ENCODE peak calls at places on chromosomes 3 and 15, in seven cellular contexts. X is A549, Y is nephron progenitor cell, S is AG09309, I is bronchial epithelial cell, G is uterus, D is Panc1. B is an unnamed sample.

GRCh38 chr3:63228677-63229076 is 49.4 kb upstream of the SYNPR start:
- DNase-seq in X (peak), Y (peak), S (peak), I (peak), G (no peak), D (peak), B (peak)

GRCh38 chr3:112634786-112635541 is 6.0 kb downstream of the CCDC80 start:
- DNase-seq in X (no peak), Y (no peak), S (no peak), I (no peak), G (no peak), D (no peak), B (no peak)

GRCh38 chr15:46039703-46040102 is 404.9 kb downstream of the SQOR start:
- DNase-seq in X (no peak), Y (no peak), S (no peak), I (no peak), G (no peak), D (no peak), B (no peak)

GRCh38 chr3:25665646-25666136 is 984 bp upstream of the TOP2B start:
- DNase-seq in X (no peak), Y (no peak), S (no peak), I (no peak), G (no peak), D (no peak), B (no peak)

GRCh38 chr3:115667175-115668065 is 44.1 kb downstream of the GAP43 start:
- DNase-seq in X (no peak), Y (no peak), S (no peak), I (peak), G (no peak), D (no peak), B (no peak)

GRCh38 chr15:63506537-63507035 is 2.2 kb downstream of the USP3 start:
- DNase-seq in X (no peak), Y (no peak), S (no peak), I (peak), G (no peak), D (no peak), B (no peak)

GRCh38 chr3:126005951-126006350 is 37.0 kb downstream of the ROPN1B start:
- DNase-seq in X (no peak), Y (no peak), S (no peak), I (peak), G (no peak), D (no peak), B (no peak)

GRCh38 chr3:176795897-176796296 is 401.4 kb downstream of the TBL1XR1 start:
- DNase-seq in X (no peak), Y (peak), S (no peak), I (peak), G (no peak), D (no peak), B (no peak)

GRCh38 chr3:174986685-174987084 is 127.6 kb downstream of the NAALADL2 start:
- DNase-seq in X (no peak), Y (no peak), S (no peak), I (no peak), G (no peak), D (no peak), B (no peak)

GRCh38 chr15:66288796-66289195 is 4.6 kb upstream of the DIS3L start:
- DNase-seq in X (no peak), Y (no peak), S (no peak), I (no peak), G (no peak), D (no peak), B (peak)

GRCh38 chr3:29649815-29650547 is 369.1 kb downstream of the RBMS3 start:
- DNase-seq in X (no peak), Y (no peak), S (no peak), I (peak), G (no peak), D (no peak), B (no peak)

GRCh38 chr3:122443090-122443489 is 27.2 kb upstream of the WDR5B start:
- DNase-seq in X (no peak), Y (no peak), S (no peak), I (no peak), G (no peak), D (no peak), B (no peak)

GRCh38 chr15:31228980-31229826 is 97.4 kb upstream of the KLF13 start:
- DNase-seq in X (peak), Y (no peak), S (no peak), I (no peak), G (no peak), D (no peak), B (no peak)

GRCh38 chr15:71385026-71385425 is 269.8 kb downstream of the THSD4 start:
- DNase-seq in X (no peak), Y (no peak), S (no peak), I (no peak), G (no peak), D (no peak), B (no peak)

GRCh38 chr15:65083262-65083701 is 6.7 kb downstream of the KBTBD13 start:
- DNase-seq in X (no peak), Y (peak), S (no peak), I (no peak), G (peak), D (no peak), B (no peak)

GRCh38 chr3:54837964-54838363 is 89.9 kb downstream of the LRTM1 start:
- DNase-seq in X (no peak), Y (no peak), S (no peak), I (no peak), G (no peak), D (no peak), B (no peak)

GRCh38 chr3:64681827-64682226 is 6.0 kb downstream of the ADAMTS9 start:
- DNase-seq in X (no peak), Y (no peak), S (no peak), I (no peak), G (no peak), D (no peak), B (no peak)

GRCh38 chr3:194330160-194330559 is 21.0 kb downstream of the CPN2 start:
- DNase-seq in X (no peak), Y (no peak), S (no peak), I (no peak), G (no peak), D (no peak), B (no peak)

GRCh38 chr15:39597336-39597735 is 16.5 kb downstream of the THBS1 start:
- DNase-seq in X (no peak), Y (no peak), S (no peak), I (peak), G (no peak), D (no peak), B (no peak)

GRCh38 chr3:119624002-119624401 is 26.3 kb downstream of the PLA1A start:
- DNase-seq in X (no peak), Y (no peak), S (no peak), I (no peak), G (no peak), D (no peak), B (no peak)

GRCh38 chr3:165643433-165643824 is 193.8 kb downstream of the BCHE start:
- DNase-seq in X (no peak), Y (no peak), S (no peak), I (peak), G (no peak), D (no peak), B (no peak)

GRCh38 chr15:88267720-88268119 is 11.2 kb upstream of the NTRK3 start:
- DNase-seq in X (no peak), Y (no peak), S (no peak), I (no peak), G (no peak), D (no peak), B (no peak)

GRCh38 chr3:102092617-102093466 is 243.5 kb downstream of the NFKBIZ start:
- DNase-seq in X (no peak), Y (no peak), S (no peak), I (peak), G (no peak), D (no peak), B (no peak)

GRCh38 chr3:127152676-127153505 is 40.0 kb upstream of the PRR23E start:
- DNase-seq in X (no peak), Y (no peak), S (no peak), I (no peak), G (peak), D (no peak), B (no peak)

GRCh38 chr3:191235331-191236314 is 36.6 kb downstream of the OSTN start:
- DNase-seq in X (no peak), Y (no peak), S (no peak), I (no peak), G (no peak), D (no peak), B (no peak)

GRCh38 chr3:64143399-64144130 is 81.7 kb downstream of the PRICKLE2 start:
- DNase-seq in X (no peak), Y (no peak), S (peak), I (peak), G (peak), D (no peak), B (no peak)

GRCh38 chr3:106829206-106829605 is 548.0 kb upstream of the CCDC54 start:
- DNase-seq in X (no peak), Y (no peak), S (no peak), I (no peak), G (no peak), D (no peak), B (no peak)

GRCh38 chr3:171933441-171933840 is 90.3 kb downstream of the TMEM212 start:
- DNase-seq in X (no peak), Y (no peak), S (no peak), I (no peak), G (no peak), D (no peak), B (no peak)

GRCh38 chr15:33985287-33985686 is 17.0 kb downstream of the CHRM5 start:
- DNase-seq in X (no peak), Y (no peak), S (peak), I (peak), G (no peak), D (no peak), B (peak)

GRCh38 chr15:62211348-62211747 is 46.3 kb upstream of the C2CD4B start:
- DNase-seq in X (no peak), Y (no peak), S (no peak), I (no peak), G (no peak), D (no peak), B (no peak)

GRCh38 chr3:124814620-124815421 is 72.3 kb downstream of the ITGB5 start:
- DNase-seq in X (no peak), Y (no peak), S (no peak), I (peak), G (no peak), D (no peak), B (no peak)

GRCh38 chr3:60431599-60431958 is 819.7 kb downstream of the FHIT start:
- DNase-seq in X (no peak), Y (no peak), S (no peak), I (no peak), G (no peak), D (no peak), B (no peak)
- TF ChIP-seq CTCF in X (no peak), Y (no peak), S (peak), I (no peak), G (no peak), D (no peak), B (no peak)

DNA sequence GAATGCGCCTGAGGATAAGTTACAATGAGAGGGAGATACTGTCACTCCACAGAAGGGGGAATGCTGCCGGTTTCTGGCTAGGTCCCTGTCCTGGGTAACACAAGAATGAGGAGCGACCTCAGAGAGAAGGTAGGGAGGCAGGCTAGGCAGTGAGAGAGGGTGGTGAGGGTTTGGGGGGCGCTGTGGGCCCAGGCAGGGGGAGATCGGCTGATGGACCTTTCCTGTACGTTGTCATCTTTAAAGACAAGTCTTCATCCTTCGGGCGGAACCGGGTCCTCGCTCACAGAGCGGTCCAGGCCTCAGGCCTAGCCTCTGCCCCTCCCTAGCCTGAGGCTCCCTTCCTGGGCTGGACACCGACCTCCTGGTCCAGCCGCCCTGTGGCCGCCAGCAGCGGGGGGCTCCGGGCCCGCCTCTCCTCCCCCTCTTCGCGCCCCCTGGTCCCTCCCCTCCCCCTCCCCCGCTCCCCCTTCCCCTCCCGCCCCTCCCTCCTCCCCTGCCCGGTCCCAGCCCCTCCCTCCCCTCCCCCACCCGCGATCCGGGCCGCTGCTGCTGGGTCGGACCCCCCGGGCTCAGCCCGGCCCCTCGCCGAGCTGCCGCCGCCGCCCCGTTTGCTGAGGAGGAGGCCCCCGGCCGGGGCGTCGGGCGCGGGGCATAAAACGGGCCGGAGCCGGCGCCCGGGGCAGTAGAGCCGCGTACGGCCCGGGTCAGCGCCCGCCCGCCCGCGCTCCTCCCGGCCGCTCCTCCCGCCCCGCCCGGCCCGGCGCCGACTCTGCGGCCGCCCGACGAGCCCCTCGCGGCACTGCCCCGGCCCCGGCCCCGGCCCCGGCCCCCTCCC is at the start of gene CHRD:
- DNase-seq in X (no peak), Y (peak), S (no peak), I (no peak), G (peak), D (no peak), B (no peak)
- TF ChIP-seq CTCF in X (no peak), Y (no peak), S (no peak), I (no peak), G (no peak), D (no peak), B (no peak)

GRCh38 chr15:77584691-77585090 is 48.0 kb downstream of the LINGO1 start:
- DNase-seq in X (no peak), Y (no peak), S (no peak), I (no peak), G (no peak), D (no peak), B (no peak)

GRCh38 chr15:77581896-77582569 is 50.7 kb downstream of the LINGO1 start:
- DNase-seq in X (no peak), Y (no peak), S (no peak), I (no peak), G (no peak), D (no peak), B (no peak)

GRCh38 chr15:77582763-77583162 is 49.9 kb downstream of the LINGO1 start:
- DNase-seq in X (no peak), Y (peak), S (no peak), I (no peak), G (no peak), D (no peak), B (no peak)

GRCh38 chr15:77580991-77581682 is 51.6 kb downstream of the LINGO1 start:
- DNase-seq in X (no peak), Y (no peak), S (no peak), I (peak), G (no peak), D (no peak), B (no peak)

DNA sequence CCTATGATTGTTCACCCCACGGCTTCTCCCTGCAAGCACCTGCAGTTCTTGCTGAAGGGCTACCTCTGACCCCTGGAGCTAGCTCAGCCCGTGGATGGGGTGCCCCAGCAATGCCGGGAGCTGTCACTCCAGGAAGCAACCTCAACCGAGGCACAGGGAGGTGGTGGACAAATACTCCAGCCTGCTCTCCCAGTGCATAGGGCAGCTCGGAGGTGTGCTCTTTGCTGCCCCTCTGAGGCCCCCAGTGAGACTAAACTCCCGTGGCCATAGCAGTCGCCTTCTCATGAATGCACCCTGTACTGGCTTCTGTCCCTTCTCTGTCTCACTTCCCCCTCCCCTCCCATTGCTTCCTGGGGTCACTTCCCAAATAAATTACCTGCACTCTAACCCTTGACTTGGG is 48.5 kb downstream of the LINGO1 start:
- DNase-seq in X (no peak), Y (no peak), S (no peak), I (no peak), G (no peak), D (no peak), B (no peak)
- TF ChIP-seq CTCF in X (no peak), Y (peak), S (peak), I (no peak), G (no peak), D (no peak), B (peak)

DNA sequence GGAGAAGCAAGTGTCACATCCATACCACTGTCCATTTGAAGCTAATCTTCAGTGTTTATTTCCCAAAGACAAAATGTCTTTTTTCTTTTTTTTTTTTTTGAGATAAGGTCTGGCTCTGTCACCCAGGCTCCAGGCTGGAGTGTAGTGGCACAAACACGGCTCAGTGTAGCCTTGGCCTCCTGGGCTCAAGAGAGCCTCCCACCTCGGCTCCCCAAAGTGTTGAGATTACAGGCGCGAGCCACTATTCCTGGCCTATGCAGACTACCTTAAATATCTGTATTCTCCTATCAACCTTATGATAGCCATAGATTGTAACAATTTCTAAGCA is 27.7 kb upstream of the VPS33B start:
- DNase-seq in X (no peak), Y (no peak), S (no peak), I (no peak), G (no peak), D (no peak), B (no peak)
- TF ChIP-seq CTCF in X (no peak), Y (no peak), S (no peak), I (no peak), G (no peak), D (no peak), B (no peak)

DNA sequence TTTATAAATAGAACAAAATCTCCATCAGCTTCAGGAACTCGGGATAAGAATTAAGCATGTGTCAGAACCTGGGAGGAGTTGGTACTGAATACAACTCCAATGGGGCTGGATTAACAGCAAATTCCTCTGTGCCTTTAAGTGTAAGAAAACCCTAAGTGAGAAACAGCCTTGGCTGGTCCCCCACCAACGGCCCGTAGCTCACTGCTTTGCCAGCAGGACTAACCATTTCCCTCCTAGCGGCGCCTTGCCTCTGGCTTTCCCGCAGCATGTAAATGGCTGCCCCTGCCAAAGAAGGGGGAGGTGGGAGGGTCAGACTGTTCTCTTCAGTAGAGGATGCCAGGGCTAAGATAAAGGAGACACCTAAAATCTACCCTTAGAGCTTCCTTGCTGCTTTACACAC is 51.1 kb upstream of the SH3GL3 start:
- DNase-seq in X (no peak), Y (peak), S (no peak), I (no peak), G (no peak), D (no peak), B (no peak)
- TF ChIP-seq CTCF in X (no peak), Y (no peak), S (no peak), I (no peak), G (no peak), D (no peak), B (no peak)

GRCh38 chr15:68365140-68365745 is 66.7 kb downstream of the ITGA11 start:
- DNase-seq in X (no peak), Y (no peak), S (no peak), I (no peak), G (no peak), D (no peak), B (no peak)

GRCh38 chr15:68365770-68366169 is 66.2 kb downstream of the ITGA11 start:
- DNase-seq in X (no peak), Y (no peak), S (no peak), I (no peak), G (no peak), D (no peak), B (no peak)

GRCh38 chr15:68363353-68363752 is 68.6 kb downstream of the ITGA11 start:
- DNase-seq in X (peak), Y (no peak), S (no peak), I (no peak), G (no peak), D (no peak), B (no peak)

GRCh38 chr15:68364028-68364659 is 67.8 kb downstream of the ITGA11 start:
- DNase-seq in X (no peak), Y (no peak), S (no peak), I (no peak), G (no peak), D (no peak), B (no peak)

DNA sequence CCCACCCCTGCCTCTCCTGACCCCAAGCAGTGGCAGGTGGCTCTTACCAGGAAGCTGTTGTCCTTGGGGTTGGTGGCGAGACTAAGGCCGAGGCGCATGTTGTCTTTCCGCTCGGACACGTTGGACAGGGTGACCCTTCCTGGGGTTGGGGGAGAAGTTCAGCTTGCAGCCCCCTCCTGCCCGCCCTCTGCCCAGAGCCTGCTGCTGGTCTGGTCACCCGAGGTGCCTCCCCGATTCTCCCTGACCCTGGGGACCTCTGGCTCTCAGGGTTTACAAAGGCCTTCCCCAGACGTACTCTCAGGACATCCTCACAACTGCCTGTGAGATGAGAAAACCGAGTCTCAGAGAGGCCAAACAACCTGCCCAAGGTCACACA is 67.3 kb downstream of the ITGA11 start:
- DNase-seq in X (no peak), Y (no peak), S (no peak), I (no peak), G (no peak), D (no peak), B (no peak)
- TF ChIP-seq CTCF in X (no peak), Y (no peak), S (no peak), I (no peak), G (no peak), D (no peak), B (no peak)

DNA sequence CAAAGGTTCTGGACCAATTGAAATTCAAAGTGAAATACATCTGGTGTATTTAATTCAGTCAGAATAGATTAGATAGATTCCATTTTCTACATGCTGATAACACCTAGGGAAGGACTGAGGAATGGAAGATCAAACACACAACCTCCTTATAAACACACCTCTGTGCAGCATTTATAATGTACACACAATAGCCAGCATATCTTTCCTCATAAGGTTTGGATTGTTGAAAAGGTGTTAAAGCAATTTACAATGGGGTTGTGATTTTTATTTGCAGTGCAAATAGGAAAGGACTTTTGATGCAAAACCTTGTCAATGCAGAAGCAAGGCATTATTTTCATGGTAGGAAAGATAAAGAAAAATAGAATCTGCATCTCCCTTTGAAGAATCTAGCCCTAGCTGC is 448.9 kb upstream of the KCNMB2 start:
- DNase-seq in X (no peak), Y (no peak), S (no peak), I (no peak), G (no peak), D (no peak), B (no peak)
- TF ChIP-seq CTCF in X (no peak), Y (no peak), S (no peak), I (no peak), G (no peak), D (no peak), B (no peak)

GRCh38 chr15:74545776-74546656 is 5.0 kb downstream of the ARID3B start:
- DNase-seq in X (peak), Y (peak), S (peak), I (peak), G (peak), D (no peak), B (peak)
- TF ChIP-seq CTCF in X (no peak), Y (no peak), S (no peak), I (peak), G (peak), D (no peak), B (no peak)

B was measured in AG09319.